ENCODE peak calls at places on chromosomes 11 and 22, in six cellular contexts. A is IMR-90, L is neuronal stem cell, G is mesendoderm, D is mesenchymal stem cell, J is H1. O is an unnamed sample.

GRCh38 chr11:44112083-44112865 is 16.8 kb downstream of the EXT2 start:
- DNase-seq in A (peak), G (no peak), J (no peak), D (peak), L (no peak), O (no peak)

GRCh38 chr11:28674432-28675076 is 566.4 kb downstream of the METTL15 start:
- DNase-seq in G (peak), A (peak), L (peak), D (peak), J (peak), O (peak)

GRCh38 chr11:63635762-63636465 is 21.7 kb upstream of the PLAAT3 start:
- DNase-seq in G (peak), D (peak), A (peak), L (peak), J (peak), O (peak)

GRCh38 chr11:64098318-64098831 is 62.6 kb downstream of the FLRT1 start:
- DNase-seq in J (no peak), D (no peak), L (no peak), G (no peak), A (no peak), O (no peak)

GRCh38 chr11:134014502-134014901 is 54.4 kb upstream of the JAM3 start:
- DNase-seq in J (no peak), A (no peak), G (peak), L (no peak), D (peak), O (peak)

GRCh38 chr11:96090711-96091110 is 166.8 kb upstream of the MTMR2 start:
- DNase-seq in L (no peak), J (no peak), D (peak), G (no peak), A (peak), O (no peak)

GRCh38 chr22:36068776-36069344 is 40.2 kb upstream of the RBFOX2 start:
- DNase-seq in G (no peak), J (no peak), A (peak), L (no peak), D (no peak), O (no peak)

GRCh38 chr11:706957-707816 is 1.2 kb downstream of the EPS8L2 start:
- DNase-seq in A (no peak), G (peak), J (no peak), L (no peak), D (peak), O (peak)

DNA sequence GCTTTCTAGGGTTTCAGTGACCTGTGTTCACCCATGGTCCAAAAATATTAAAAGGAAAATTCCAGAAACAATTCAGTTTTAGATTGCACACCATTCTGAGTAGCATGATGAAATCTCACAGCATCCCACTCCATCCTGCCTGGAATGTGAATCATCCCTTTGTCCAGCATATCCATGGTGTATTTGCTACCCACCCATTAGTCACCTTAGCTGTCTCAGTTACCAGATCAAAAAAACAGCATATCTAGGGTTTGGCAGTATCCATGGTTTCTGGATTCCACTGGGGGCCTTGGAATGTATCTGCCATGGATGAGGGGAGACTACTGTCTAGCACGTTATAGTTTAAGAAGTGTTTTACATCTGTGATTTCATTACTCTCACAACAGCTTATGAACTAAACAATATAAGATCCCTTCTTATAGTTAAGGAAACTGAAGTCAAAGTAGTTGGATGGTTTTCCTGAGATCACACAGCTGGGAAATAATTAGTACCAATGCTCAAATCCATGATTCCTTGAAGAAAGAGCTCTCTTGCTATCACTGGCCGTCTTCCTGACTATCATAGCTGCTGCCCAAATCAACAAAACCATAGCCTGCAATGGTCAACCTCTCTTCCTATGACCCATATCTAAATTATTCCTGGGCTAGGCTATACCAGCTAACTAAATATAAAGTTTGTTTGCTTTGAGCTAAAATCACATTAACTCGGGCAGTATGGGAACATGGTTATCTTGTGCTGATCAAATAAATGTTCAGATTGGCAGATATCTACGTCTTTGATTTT is 122.6 kb downstream of the MICAL2 start:
- DNase-seq in A (peak), G (peak), J (no peak), L (no peak), D (peak), O (no peak)
- H2BK15ac ChIP-seq in A (peak), G (no peak), J (no peak), L (no peak), D (no peak), O (no peak)

GRCh38 chr11:125542709-125543108 is 26.6 kb upstream of the EI24 start:
- DNase-seq in J (no peak), D (no peak), A (no peak), G (peak), L (no peak), O (no peak)
- H2BK15ac ChIP-seq in J (no peak), D (no peak), A (no peak), G (no peak), L (no peak), O (no peak)

GRCh38 chr11:83693279-83693992 is 407.3 kb upstream of the CCDC90B start:
- DNase-seq in D (no peak), J (no peak), A (no peak), L (no peak), G (peak), O (no peak)

GRCh38 chr11:83687787-83688186 is 401.6 kb upstream of the CCDC90B start:
- DNase-seq in A (no peak), G (no peak), J (no peak), L (no peak), D (no peak), O (no peak)

GRCh38 chr11:83691387-83692088 is 405.4 kb upstream of the CCDC90B start:
- DNase-seq in L (no peak), G (no peak), D (no peak), J (no peak), A (no peak), O (no peak)

GRCh38 chr11:83685730-83686129 is 399.6 kb upstream of the CCDC90B start:
- DNase-seq in D (no peak), J (no peak), G (no peak), A (no peak), L (no peak), O (no peak)

GRCh38 chr11:83689062-83689461 is 402.9 kb upstream of the CCDC90B start:
- DNase-seq in G (no peak), L (no peak), A (no peak), J (no peak), D (no peak), O (no peak)
- H2BK15ac ChIP-seq in G (no peak), L (no peak), A (no peak), J (no peak), D (no peak), O (no peak)

GRCh38 chr22:44634426-44635321 is 67.3 kb upstream of the PRR5 start:
- DNase-seq in A (no peak), G (no peak), J (no peak), L (no peak), D (no peak), O (no peak)
- H2BK15ac ChIP-seq in A (no peak), G (no peak), J (no peak), L (no peak), D (no peak), O (no peak)

DNA sequence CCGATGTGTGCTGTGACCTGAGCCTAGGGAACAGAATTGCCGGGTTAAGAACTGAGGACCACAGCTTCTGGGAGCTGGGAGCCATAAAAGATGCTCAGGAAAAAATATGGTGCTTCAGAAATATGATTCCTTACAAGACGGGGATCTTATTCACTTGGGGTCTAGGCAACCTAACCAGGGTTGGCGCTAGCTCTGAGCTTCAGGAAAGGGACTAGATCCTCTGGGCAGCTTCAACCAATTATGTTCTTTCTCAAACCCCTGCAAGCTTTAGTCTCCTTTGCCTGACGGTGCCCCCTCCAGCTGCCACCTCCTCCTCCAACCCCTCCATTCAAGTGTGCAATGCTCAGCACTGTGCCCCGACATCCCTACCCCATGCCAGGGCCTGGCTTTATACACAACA is 634.1 kb upstream of the CADM1 start:
- DNase-seq in A (no peak), D (no peak), G (no peak), L (no peak), J (no peak), O (no peak)
- H2BK15ac ChIP-seq in A (no peak), D (no peak), G (no peak), L (no peak), J (no peak), O (no peak)

DNA sequence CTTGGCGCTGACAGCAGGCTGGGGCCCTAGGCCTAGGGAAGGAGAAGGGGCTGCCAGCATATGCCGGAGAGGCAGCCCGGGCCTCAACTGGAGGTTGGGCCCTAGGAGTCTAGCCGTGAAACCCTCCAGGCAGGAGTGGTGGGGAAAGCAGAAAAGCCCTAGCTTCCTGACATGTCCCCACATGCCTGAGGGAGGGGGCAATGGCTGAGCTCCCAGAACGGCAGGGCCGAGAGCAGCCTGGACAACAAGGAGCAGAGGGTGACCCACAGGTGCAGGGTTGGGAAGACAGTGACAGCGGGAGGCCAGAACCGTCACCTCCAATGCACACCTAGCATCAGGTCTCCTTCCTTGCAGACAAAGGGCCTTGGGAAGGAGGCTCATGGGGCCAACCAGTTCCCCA is 63.7 kb downstream of the ELFN2 start:
- DNase-seq in L (no peak), A (no peak), G (no peak), D (no peak), J (no peak), O (no peak)
- H2BK15ac ChIP-seq in L (peak), A (no peak), G (no peak), D (no peak), J (no peak), O (no peak)

GRCh38 chr11:111655924-111656323 is 53.7 kb downstream of the SIK2 start:
- DNase-seq in G (no peak), A (no peak), J (no peak), D (no peak), L (no peak), O (no peak)
- H2BK15ac ChIP-seq in G (no peak), A (no peak), J (no peak), D (no peak), L (no peak), O (no peak)

GRCh38 chr11:47245586-47246357 is 2.8 kb downstream of the ACP2 start:
- DNase-seq in A (no peak), L (no peak), J (no peak), D (no peak), G (no peak), O (no peak)
- H2BK15ac ChIP-seq in A (no peak), L (no peak), J (no peak), D (no peak), G (no peak), O (no peak)

DNA sequence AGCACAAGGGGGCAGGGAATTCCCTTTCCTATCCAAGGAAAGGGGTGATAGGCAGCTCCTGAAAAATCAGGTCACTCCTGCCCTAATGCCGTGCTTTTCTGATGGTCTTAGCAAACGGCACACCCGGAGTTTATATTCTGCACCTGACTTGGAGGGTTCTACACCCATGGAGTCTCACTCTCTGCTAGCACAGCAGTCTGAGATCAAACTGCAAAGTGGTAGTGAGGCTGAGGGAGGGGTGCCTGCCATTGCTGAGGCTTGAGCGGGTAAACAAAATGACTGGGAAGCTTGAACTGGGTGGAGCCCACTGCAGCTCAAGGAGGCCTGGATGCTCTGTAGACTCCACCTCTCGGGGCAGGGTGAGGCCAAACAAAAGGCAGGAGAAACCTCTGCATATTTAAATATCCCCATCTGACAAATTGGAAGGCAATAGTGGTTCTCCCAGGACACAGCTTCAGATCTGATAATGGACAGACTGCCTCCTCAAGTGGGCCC is 194.7 kb downstream of the OR4A47 start:
- DNase-seq in J (no peak), L (no peak), A (no peak), D (no peak), G (no peak), O (no peak)
- H2BK15ac ChIP-seq in J (no peak), L (no peak), A (no peak), D (no peak), G (no peak), O (no peak)

GRCh38 chr11:68893282-68893681 is 10.3 kb downstream of the MRPL21 start:
- DNase-seq in D (no peak), A (no peak), J (no peak), L (no peak), G (no peak), O (no peak)

GRCh38 chr11:68900835-68901381 is 2.7 kb downstream of the MRPL21 start:
- DNase-seq in J (no peak), G (no peak), D (no peak), L (no peak), A (no peak), O (no peak)

GRCh38 chr11:68896171-68896959 is 7.3 kb downstream of the MRPL21 start:
- DNase-seq in A (no peak), D (no peak), J (no peak), L (no peak), G (no peak), O (no peak)

GRCh38 chr11:68892576-68892975 is 11.1 kb downstream of the MRPL21 start:
- DNase-seq in D (no peak), A (no peak), L (no peak), G (no peak), J (no peak), O (no peak)

DNA sequence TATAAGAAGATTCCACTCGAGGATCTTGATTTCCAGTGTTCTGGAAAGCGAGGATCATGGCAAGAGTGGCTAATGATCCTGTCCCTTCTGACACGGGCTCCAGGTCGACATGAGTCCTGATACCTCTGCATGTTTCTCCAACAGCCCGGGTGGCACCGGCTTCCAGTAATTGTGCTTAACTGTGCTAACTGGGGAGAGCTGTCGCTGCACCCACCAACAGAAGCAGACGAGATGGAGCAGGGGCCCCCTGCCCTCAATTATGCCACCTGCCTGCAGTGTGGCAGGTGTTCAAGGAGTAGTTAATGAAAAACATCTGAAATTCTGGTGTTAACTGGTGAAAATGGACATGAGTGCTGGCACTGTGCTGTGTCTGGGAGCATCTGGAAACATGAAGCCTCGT is 6.2 kb downstream of the MRPL21 start:
- DNase-seq in L (no peak), G (no peak), A (no peak), J (no peak), D (no peak), O (no peak)
- H2BK15ac ChIP-seq in L (no peak), G (no peak), A (no peak), J (no peak), D (no peak), O (no peak)

O was measured in H9.